ENCODE peak calls at places on chromosomes 12 and 14, in eight cellular contexts. Z, Y, J, W, S, X, I and B are unnamed samples.

GRCh38 chr12:18676112-18676511 is 61.7 kb downstream of the PLCZ1 start:
- DNase-seq in Z (no peak), Y (no peak), J (no peak), W (no peak), S (no peak), X (no peak), I (no peak), B (no peak)

GRCh38 chr12:53096089-53096741 is 1.3 kb upstream of the IGFBP6 start:
- DNase-seq in Z (peak), Y (no peak), J (no peak), W (peak), S (no peak), X (peak), I (peak), B (peak)

GRCh38 chr14:96309128-96309906 is 53.3 kb downstream of the BDKRB1 start:
- DNase-seq in Z (no peak), Y (no peak), J (no peak), W (no peak), S (no peak), X (no peak), I (no peak), B (no peak)

GRCh38 chr12:65876898-65877721 is 52.8 kb downstream of the HMGA2 start:
- DNase-seq in Z (no peak), Y (no peak), J (no peak), W (no peak), S (no peak), X (peak), I (peak), B (no peak)

GRCh38 chr12:109185441-109185840 is 69.1 kb downstream of the ACACB start:
- DNase-seq in Z (no peak), Y (no peak), J (no peak), W (no peak), S (no peak), X (no peak), I (no peak), B (no peak)

GRCh38 chr14:100213587-100213955 is 25.4 kb upstream of the YY1 start:
- DNase-seq in Z (no peak), Y (no peak), J (no peak), W (no peak), S (no peak), X (no peak), I (no peak), B (no peak)

GRCh38 chr12:41684997-41685396 is 459.7 kb downstream of the GXYLT1 start:
- DNase-seq in Z (no peak), Y (no peak), J (no peak), W (no peak), S (no peak), X (no peak), I (peak), B (no peak)

GRCh38 chr14:47675489-47676300 is at the start of gene MDGA2:
- DNase-seq in Z (no peak), Y (peak), J (peak), W (no peak), S (no peak), X (peak), I (no peak), B (no peak)

GRCh38 chr12:113196996-113197395 is 11.5 kb downstream of the RITA1 start:
- DNase-seq in Z (peak), Y (peak), J (no peak), W (no peak), S (peak), X (peak), I (peak), B (peak)

GRCh38 chr12:6233121-6233971 is 33.1 kb downstream of the CD9 start:
- DNase-seq in Z (peak), Y (no peak), J (peak), W (no peak), S (peak), X (no peak), I (peak), B (peak)

GRCh38 chr12:14782756-14783155 is 20.5 kb downstream of the WBP11 start:
- DNase-seq in Z (no peak), Y (no peak), J (no peak), W (no peak), S (no peak), X (no peak), I (no peak), B (no peak)

GRCh38 chr14:101559624-101560533 is 1.4 kb upstream of the DIO3 start:
- DNase-seq in Z (peak), Y (no peak), J (no peak), W (no peak), S (peak), X (peak), I (no peak), B (no peak)